ENCODE peak calls at places on chromosomes 1 and 21, in five cellular contexts. One of them, this sample, is unnamed.
A peak's percentile ranks its signal among the peaks of the same experiment; 100 is the strongest.

GRCh38 chr21:31530918-31531705 is 128.4 kb upstream of the SOD1 start:
- DNase-seq in tibial nerve: no peak
- DNase-seq in upper lobe of right lung: peak; percentile 60
- DNase-seq in H9: no peak
- DNase-seq in left ventricle myocardium inferior: no peak
- DNase-seq in this sample: no peak

GRCh38 chr1:189619682-189620332 is 857.9 kb downstream of the BRINP3 start:
- DNase-seq in tibial nerve: no peak
- DNase-seq in H9: no peak
- DNase-seq in upper lobe of right lung: no peak
- DNase-seq in left ventricle myocardium inferior: no peak
- DNase-seq in this sample: no peak

GRCh38 chr1:67432745-67433144 is 2.5 kb upstream of the SERBP1 start:
- DNase-seq in left ventricle myocardium inferior: no peak
- DNase-seq in upper lobe of right lung: no peak
- DNase-seq in tibial nerve: no peak
- DNase-seq in H9: no peak
- DNase-seq in this sample: no peak

GRCh38 chr1:37890378-37891014 is 31.1 kb upstream of the MTF1 start:
- DNase-seq in tibial nerve: peak; percentile 28
- DNase-seq in H9: no peak
- DNase-seq in upper lobe of right lung: no peak
- DNase-seq in left ventricle myocardium inferior: no peak
- DNase-seq in this sample: no peak

GRCh38 chr1:115255154-115255553 is 82.9 kb downstream of the NGF start:
- DNase-seq in tibial nerve: no peak
- DNase-seq in left ventricle myocardium inferior: no peak
- DNase-seq in upper lobe of right lung: no peak
- DNase-seq in H9: no peak
- DNase-seq in this sample: no peak

GRCh38 chr1:59156526-59157196 is 140.2 kb upstream of the FGGY start:
- DNase-seq in tibial nerve: no peak
- DNase-seq in left ventricle myocardium inferior: no peak
- DNase-seq in H9: no peak
- DNase-seq in upper lobe of right lung: no peak
- DNase-seq in this sample: no peak

GRCh38 chr1:230745071-230745470 is 2.1 kb upstream of the CAPN9 start:
- DNase-seq in H9: no peak
- DNase-seq in tibial nerve: no peak
- DNase-seq in left ventricle myocardium inferior: no peak
- DNase-seq in upper lobe of right lung: no peak
- DNase-seq in this sample: no peak

GRCh38 chr1:4344065-4344753 is 310.2 kb upstream of the AJAP1 start:
- DNase-seq in left ventricle myocardium inferior: no peak
- DNase-seq in upper lobe of right lung: no peak
- DNase-seq in tibial nerve: no peak
- DNase-seq in H9: no peak
- DNase-seq in this sample: no peak

GRCh38 chr1:109759513-109760334 is 4.0 kb downstream of the EPS8L3 start:
- DNase-seq in upper lobe of right lung: peak; percentile 57
- DNase-seq in H9: no peak
- DNase-seq in left ventricle myocardium inferior: no peak
- DNase-seq in tibial nerve: no peak
- DNase-seq in this sample: peak; percentile 57

GRCh38 chr1:199101139-199101538 is 462.3 kb downstream of the PTPRC start:
- DNase-seq in H9: no peak
- DNase-seq in left ventricle myocardium inferior: no peak
- DNase-seq in tibial nerve: no peak
- DNase-seq in upper lobe of right lung: no peak
- DNase-seq in this sample: no peak

GRCh38 chr1:192491804-192492554 is 83.6 kb upstream of the RGS1 start:
- DNase-seq in tibial nerve: no peak
- DNase-seq in H9: no peak
- DNase-seq in upper lobe of right lung: no peak
- DNase-seq in left ventricle myocardium inferior: no peak
- DNase-seq in this sample: no peak

GRCh38 chr1:40153073-40153770 is 8.0 kb upstream of the RLF start:
- DNase-seq in H9: no peak
- DNase-seq in left ventricle myocardium inferior: no peak
- DNase-seq in tibial nerve: peak; percentile 37
- DNase-seq in upper lobe of right lung: no peak
- DNase-seq in this sample: no peak

GRCh38 chr21:46459356-46460112 is 843 bp downstream of the DIP2A start:
- DNase-seq in H9: peak; percentile 48
- DNase-seq in tibial nerve: peak; percentile 36
- DNase-seq in upper lobe of right lung: peak; percentile 73
- DNase-seq in left ventricle myocardium inferior: peak; percentile 47
- DNase-seq in this sample: peak; percentile 51

GRCh38 chr1:2493691-2494322 is 17.7 kb downstream of the PLCH2 start:
- DNase-seq in tibial nerve: no peak
- DNase-seq in H9: no peak
- DNase-seq in upper lobe of right lung: no peak
- DNase-seq in left ventricle myocardium inferior: no peak
- DNase-seq in this sample: no peak

GRCh38 chr1:112508242-112509004 is at the start of gene WNT2B:
- DNase-seq in upper lobe of right lung: peak; percentile 74
- DNase-seq in left ventricle myocardium inferior: no peak
- DNase-seq in H9: peak; percentile 76
- DNase-seq in tibial nerve: no peak
- DNase-seq in this sample: peak; percentile 84

GRCh38 chr1:171803461-171804022 is 22.1 kb downstream of the METTL13 start:
- DNase-seq in upper lobe of right lung: no peak
- DNase-seq in tibial nerve: no peak
- DNase-seq in H9: no peak
- DNase-seq in left ventricle myocardium inferior: no peak
- DNase-seq in this sample: no peak

GRCh38 chr1:30696831-30697230 is 26.6 kb downstream of the MATN1 start:
- DNase-seq in H9: no peak
- DNase-seq in upper lobe of right lung: no peak
- DNase-seq in left ventricle myocardium inferior: no peak
- DNase-seq in tibial nerve: no peak
- DNase-seq in this sample: no peak

GRCh38 chr1:68120136-68120791 is 69.8 kb upstream of the DIRAS3 start:
- DNase-seq in upper lobe of right lung: no peak
- DNase-seq in left ventricle myocardium inferior: no peak
- DNase-seq in H9: peak; percentile 60
- DNase-seq in tibial nerve: peak; percentile 92
- DNase-seq in this sample: no peak

GRCh38 chr1:20123696-20124450 is 4.5 kb upstream of the PLA2G2D start:
- DNase-seq in tibial nerve: no peak
- DNase-seq in left ventricle myocardium inferior: no peak
- DNase-seq in upper lobe of right lung: no peak
- DNase-seq in H9: no peak
- DNase-seq in this sample: no peak

GRCh38 chr1:5959087-5959486 is 33.1 kb downstream of the NPHP4 start:
- DNase-seq in upper lobe of right lung: no peak
- DNase-seq in left ventricle myocardium inferior: no peak
- DNase-seq in H9: no peak
- DNase-seq in tibial nerve: no peak
- DNase-seq in this sample: peak; percentile 26

GRCh38 chr1:32761253-32761877 is 55.8 kb downstream of the YARS1 start:
- DNase-seq in H9: peak; percentile 82
- DNase-seq in left ventricle myocardium inferior: no peak
- DNase-seq in tibial nerve: peak; percentile 57
- DNase-seq in upper lobe of right lung: peak; percentile 80
- DNase-seq in this sample: peak; percentile 66

GRCh38 chr1:93775224-93775623 is 93.6 kb upstream of the BCAR3 start:
- DNase-seq in left ventricle myocardium inferior: no peak
- DNase-seq in tibial nerve: no peak
- DNase-seq in H9: no peak
- DNase-seq in upper lobe of right lung: peak; percentile 83
- DNase-seq in this sample: peak; percentile 90

DNA sequence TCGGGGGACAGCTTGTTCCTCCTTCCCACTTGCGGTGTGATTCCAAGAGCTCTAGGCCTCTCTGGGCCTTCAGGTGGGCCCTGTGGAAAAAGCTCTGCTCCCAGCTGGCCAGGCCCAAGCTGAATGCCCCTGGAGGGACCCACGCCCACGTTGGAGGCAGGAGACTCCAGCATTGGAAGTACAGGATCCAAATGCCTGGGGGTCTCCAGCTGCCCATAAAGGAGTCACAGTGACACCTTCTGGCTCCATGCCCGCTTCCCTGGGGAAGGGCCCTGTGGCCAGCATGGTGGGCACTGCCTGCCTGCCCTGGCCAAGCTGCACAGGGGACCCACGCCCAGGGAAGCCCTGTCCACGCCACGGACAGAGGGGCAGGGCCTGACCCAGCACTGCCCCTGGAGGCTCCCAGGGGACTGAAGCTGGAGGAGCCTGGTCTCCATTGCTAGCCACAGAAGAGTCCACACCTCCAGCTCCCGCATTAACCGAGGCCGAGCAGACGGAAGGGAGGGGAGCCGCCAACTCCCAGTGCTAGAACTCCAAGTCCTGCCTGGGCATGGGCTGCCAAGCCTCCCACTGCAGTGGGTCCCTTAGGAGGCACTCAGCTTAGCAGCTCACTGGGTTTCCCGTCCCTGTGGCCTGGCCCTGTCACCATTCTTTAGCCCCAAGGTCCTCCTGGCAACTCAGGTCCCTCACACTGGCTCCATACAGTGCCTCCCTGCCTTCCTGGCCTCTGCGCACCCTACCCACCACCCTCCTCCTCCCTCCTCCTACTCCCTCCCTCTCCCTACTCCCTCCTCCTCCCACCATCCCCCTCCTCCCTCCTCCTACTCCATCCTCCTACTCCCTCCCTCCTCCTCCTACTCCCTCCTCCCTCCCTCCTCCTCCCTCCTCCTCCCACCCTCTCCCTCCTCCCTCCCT is 41.9 kb downstream of the WNT9A start:
- DNase-seq in left ventricle myocardium inferior: no peak
- DNase-seq in tibial nerve: no peak
- DNase-seq in upper lobe of right lung: no peak
- DNase-seq in H9: no peak
- DNase-seq in this sample: no peak
- TF ChIP-seq CTCF in left ventricle myocardium inferior: no peak
- TF ChIP-seq CTCF in tibial nerve: no peak
- TF ChIP-seq CTCF in upper lobe of right lung: no peak
- TF ChIP-seq CTCF in H9: no peak
- TF ChIP-seq CTCF in this sample: no peak

DNA sequence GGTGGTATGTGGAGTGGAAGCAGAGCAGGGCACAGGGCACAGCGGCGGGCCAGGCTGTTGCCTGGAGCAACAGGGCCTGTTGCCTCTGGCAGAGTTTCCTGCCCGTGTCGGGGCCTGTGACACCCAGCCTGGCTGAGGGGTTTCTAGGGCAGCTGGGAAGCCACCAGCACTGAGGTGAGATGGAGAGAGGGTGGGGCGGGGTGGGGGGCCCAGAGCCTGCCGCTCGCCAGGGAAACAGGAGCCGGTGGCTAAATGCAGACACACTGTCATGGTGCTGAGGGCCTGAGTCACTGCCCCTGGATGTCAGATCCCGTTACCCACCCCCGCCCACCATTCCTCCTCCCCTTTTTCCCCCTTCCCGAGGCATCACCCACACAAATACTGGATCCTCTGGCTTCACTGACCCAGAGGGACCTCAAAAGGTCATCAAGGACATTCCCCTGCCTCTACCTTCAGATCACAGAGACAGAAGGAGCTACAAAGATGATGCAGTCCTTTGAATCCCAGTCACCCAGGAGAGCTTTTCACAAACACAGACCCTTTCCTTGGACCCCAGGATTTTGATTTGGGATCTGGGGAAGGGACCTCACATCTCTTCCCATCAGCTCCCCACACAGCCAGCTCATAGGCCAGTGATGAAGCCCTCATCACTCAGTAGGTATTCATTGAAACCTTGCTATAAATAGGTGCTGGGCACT is 1.9 kb upstream of the HSPB7 start:
- DNase-seq in H9: no peak
- DNase-seq in upper lobe of right lung: no peak
- DNase-seq in left ventricle myocardium inferior: peak; percentile 74
- DNase-seq in tibial nerve: no peak
- DNase-seq in this sample: peak; percentile 65
- H3K27ac ChIP-seq in H9: no peak overlapping the region
- H3K27ac ChIP-seq in upper lobe of right lung: peak overlapping the region; percentile 78
- H3K27ac ChIP-seq in left ventricle myocardium inferior: peak overlapping the region; percentile 97
- H3K27ac ChIP-seq in tibial nerve: peak overlapping the region; percentile 84
- H3K27ac ChIP-seq in this sample: no peak overlapping the region

DNA sequence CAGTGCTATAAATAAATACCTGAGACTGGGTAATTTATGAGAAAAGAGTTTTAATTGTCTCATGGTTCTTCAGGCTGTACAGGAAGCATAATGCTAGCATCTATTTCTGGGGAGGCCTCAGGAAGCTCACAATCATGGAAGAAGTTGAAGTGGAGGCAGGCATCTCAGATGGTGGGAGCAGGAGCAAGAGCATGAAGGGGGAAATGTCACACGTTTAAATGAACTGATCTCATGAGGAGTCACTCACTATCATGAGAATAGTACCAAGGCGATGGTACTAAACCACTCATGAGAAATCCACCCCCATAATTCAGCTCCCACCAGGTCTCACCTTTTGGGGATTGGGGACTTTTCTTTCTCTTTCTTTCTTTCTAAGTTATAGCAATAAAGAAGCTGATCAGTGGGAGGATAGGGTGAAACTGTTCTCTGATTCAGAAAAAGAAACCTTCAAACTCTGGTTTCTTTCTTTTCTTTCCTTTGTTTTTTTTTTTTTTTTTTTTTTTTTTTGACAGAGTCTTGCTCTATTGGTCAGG is 17.1 kb upstream of the SPAG17 start:
- DNase-seq in left ventricle myocardium inferior: no peak
- DNase-seq in upper lobe of right lung: no peak
- DNase-seq in H9: no peak
- DNase-seq in tibial nerve: no peak
- DNase-seq in this sample: no peak
- TF ChIP-seq CTCF in left ventricle myocardium inferior: no peak
- TF ChIP-seq CTCF in upper lobe of right lung: no peak
- TF ChIP-seq CTCF in H9: no peak
- TF ChIP-seq CTCF in tibial nerve: no peak
- TF ChIP-seq CTCF in this sample: no peak

GRCh38 chr1:156470483-156470882 is 30.1 kb downstream of the MEF2D start:
- DNase-seq in upper lobe of right lung: no peak
- DNase-seq in H9: no peak
- DNase-seq in left ventricle myocardium inferior: no peak
- DNase-seq in tibial nerve: no peak
- DNase-seq in this sample: no peak

GRCh38 chr1:156468693-156469345 is 31.8 kb downstream of the MEF2D start:
- DNase-seq in tibial nerve: no peak
- DNase-seq in left ventricle myocardium inferior: no peak
- DNase-seq in H9: no peak
- DNase-seq in upper lobe of right lung: no peak
- DNase-seq in this sample: no peak

GRCh38 chr1:156465747-156466365 is 34.7 kb downstream of the MEF2D start:
- DNase-seq in upper lobe of right lung: no peak
- DNase-seq in H9: peak; percentile 66
- DNase-seq in tibial nerve: no peak
- DNase-seq in left ventricle myocardium inferior: no peak
- DNase-seq in this sample: no peak

GRCh38 chr1:156467385-156467784 is 33.2 kb downstream of the MEF2D start:
- DNase-seq in left ventricle myocardium inferior: no peak
- DNase-seq in tibial nerve: no peak
- DNase-seq in H9: no peak
- DNase-seq in upper lobe of right lung: no peak
- DNase-seq in this sample: no peak

DNA sequence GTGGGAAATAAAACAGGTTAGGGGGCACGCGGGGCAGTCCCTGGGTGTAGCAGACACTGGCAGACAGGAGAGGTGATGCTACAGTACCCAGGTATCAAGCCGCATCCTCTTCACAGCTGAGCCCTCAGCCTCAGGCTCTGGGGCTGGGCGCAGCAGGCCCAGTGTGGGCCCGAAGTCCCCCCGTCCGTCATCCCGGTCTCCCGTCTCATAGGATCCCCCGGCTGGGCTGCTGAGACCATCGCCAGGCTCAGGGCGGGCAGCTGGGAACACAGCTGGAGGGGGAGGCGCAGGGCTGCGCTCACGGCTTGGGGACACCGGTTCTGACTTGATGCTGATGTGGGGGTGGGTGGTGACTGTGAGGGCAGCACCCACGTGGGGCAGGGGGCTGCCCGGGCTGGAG is 32.7 kb downstream of the MEF2D start:
- DNase-seq in H9: no peak
- DNase-seq in left ventricle myocardium inferior: no peak
- DNase-seq in tibial nerve: no peak
- DNase-seq in upper lobe of right lung: no peak
- DNase-seq in this sample: no peak
- H3K27ac ChIP-seq in H9: no peak overlapping the region
- H3K27ac ChIP-seq in left ventricle myocardium inferior: peak overlapping the region; percentile 75
- H3K27ac ChIP-seq in tibial nerve: no peak overlapping the region
- H3K27ac ChIP-seq in upper lobe of right lung: no peak overlapping the region
- H3K27ac ChIP-seq in this sample: no peak overlapping the region